ENCODE peak calls at places on chromosomes 5 and 9, in eight cellular contexts. H is hippocampal formation, Z is mesenteric fat pad, M is HT-29, J is LoVo, Q is fibroblast of gingiva, U is SJSA1, S is GM23338. R is an unnamed sample.

GRCh38 chr9:12838546-12838945 is 63.7 kb downstream of the LURAP1L start:
- DNase-seq in H (no peak), Z (no peak), M (no peak), J (no peak), Q (peak; percentile 14), U (no peak), S (no peak), R (no peak)

GRCh38 chr9:83572524-83572923 is 34.3 kb upstream of the FRMD3 start:
- DNase-seq in H (no peak), Z (no peak), M (no peak), J (no peak), Q (peak; percentile 76), U (no peak), S (no peak), R (peak; percentile 28)

GRCh38 chr9:72315089-72315509 is 49.9 kb downstream of the ZFAND5 start:
- DNase-seq in H (peak; percentile 14), Z (no peak), M (peak; percentile 84), J (peak; percentile 77), Q (peak; percentile 84), U (peak; percentile 57), S (no peak), R (peak; percentile 71)

GRCh38 chr9:125513634-125514413 is 193.2 kb downstream of the MAPKAP1 start:
- DNase-seq in H (no peak), Z (no peak), M (peak; percentile 62), J (peak; percentile 73), Q (peak; percentile 29), U (peak; percentile 63), S (no peak), R (peak; percentile 55)

GRCh38 chr9:33151007-33151557 is 16.1 kb downstream of the B4GALT1 start:
- DNase-seq in H (no peak), Z (peak; percentile 80), M (peak; percentile 55), J (no peak), Q (peak; percentile 94), U (peak; percentile 45), S (no peak), R (peak; percentile 80)

GRCh38 chr9:86099695-86100364 is 472 bp upstream of the GOLM1 start:
- DNase-seq in H (no peak), Z (no peak), M (peak; percentile 75), J (peak; percentile 58), Q (peak; percentile 68), U (peak; percentile 54), S (peak; percentile 71), R (peak; percentile 76)

GRCh38 chr9:137255448-137256114 is 454 bp downstream of the NELFB start:
- DNase-seq in H (no peak), Z (no peak), M (no peak), J (no peak), Q (no peak), U (no peak), S (peak; percentile 67), R (peak; percentile 77)

GRCh38 chr5:38469707-38470267 is 86.7 kb downstream of the LIFR start:
- DNase-seq in H (no peak), Z (no peak), M (no peak), J (no peak), Q (no peak), U (no peak), S (no peak), R (no peak)

GRCh38 chr5:132132138-132132537 is 58.5 kb downstream of the CSF2 start:
- DNase-seq in H (no peak), Z (no peak), M (no peak), J (no peak), Q (peak; percentile 15), U (no peak), S (no peak), R (no peak)

GRCh38 chr5:134423376-134423775 is 11.7 kb upstream of the CDKN2AIPNL start:
- DNase-seq in H (no peak), Z (no peak), M (no peak), J (no peak), Q (no peak), U (no peak), S (no peak), R (no peak)

GRCh38 chr5:17154211-17154996 is 63.0 kb upstream of the BASP1 start:
- DNase-seq in H (no peak), Z (no peak), M (no peak), J (peak; percentile 47), Q (no peak), U (no peak), S (no peak), R (no peak)

GRCh38 chr5:77972545-77973252 is 196.6 kb upstream of the TBCA start:
- DNase-seq in H (peak; percentile 37), Z (no peak), M (no peak), J (no peak), Q (no peak), U (no peak), S (peak; percentile 48), R (peak; percentile 21)

GRCh38 chr5:176735383-176736265 is 74.7 kb upstream of the UNC5A start:
- DNase-seq in H (no peak), Z (peak; percentile 80), M (no peak), J (no peak), Q (no peak), U (peak; percentile 43), S (no peak), R (no peak)

GRCh38 chr5:54873696-54874095 is 111.7 kb downstream of the ESM1 start:
- DNase-seq in H (no peak), Z (no peak), M (no peak), J (no peak), Q (no peak), U (no peak), S (no peak), R (no peak)

GRCh38 chr9:7121055-7121454 is 363.3 kb downstream of the KDM4C start:
- DNase-seq in H (no peak), Z (no peak), M (peak; percentile 3), J (no peak), Q (no peak), U (no peak), S (no peak), R (no peak)

GRCh38 chr9:91197232-91198181 is 164.2 kb downstream of the AUH start:
- DNase-seq in H (peak; percentile 45), Z (no peak), M (peak; percentile 88), J (peak; percentile 77), Q (peak; percentile 99), U (no peak), S (peak; percentile 19), R (peak; percentile 90)

GRCh38 chr5:127170918-127171600 is 97.8 kb upstream of the C5orf63 start:
- DNase-seq in H (no peak), Z (no peak), M (no peak), J (no peak), Q (no peak), U (no peak), S (no peak), R (no peak)

GRCh38 chr5:134345996-134346395 is 21.0 kb downstream of the CDKL3 start:
- DNase-seq in H (no peak), Z (no peak), M (peak; percentile 77), J (peak; percentile 20), Q (no peak), U (no peak), S (peak; percentile 38), R (peak; percentile 62)

GRCh38 chr5:132828846-132829494 is 1.5 kb downstream of the SHROOM1 start:
- DNase-seq in H (no peak), Z (no peak), M (no peak), J (no peak), Q (no peak), U (no peak), S (no peak), R (no peak)

GRCh38 chr5:100690036-100690560 is 154.9 kb downstream of the FAM174A start:
- DNase-seq in H (no peak), Z (no peak), M (no peak), J (no peak), Q (no peak), U (no peak), S (no peak), R (no peak)

GRCh38 chr9:124190761-124191160 is 67.0 kb upstream of the NEK6 start:
- DNase-seq in H (peak; percentile 79), Z (no peak), M (no peak), J (no peak), Q (no peak), U (no peak), S (no peak), R (no peak)

GRCh38 chr5:96478983-96479382 is 45.9 kb upstream of the PCSK1 start:
- DNase-seq in H (no peak), Z (no peak), M (no peak), J (no peak), Q (no peak), U (no peak), S (no peak), R (no peak)

GRCh38 chr9:78296208-78296892 is 575 bp upstream of the PSAT1 start:
- DNase-seq in H (peak; percentile 45), Z (no peak), M (peak; percentile 56), J (peak; percentile 47), Q (peak; percentile 44), U (no peak), S (peak; percentile 82), R (peak; percentile 65)

GRCh38 chr5:9361835-9362234 is 184.0 kb downstream of the SEMA5A start:
- DNase-seq in H (peak; percentile 39), Z (no peak), M (peak; percentile 89), J (peak; percentile 69), Q (peak; percentile 74), U (peak; percentile 60), S (peak; percentile 95), R (peak; percentile 65)

GRCh38 chr5:40568548-40568947 is 111.2 kb upstream of the PTGER4 start:
- DNase-seq in H (no peak), Z (no peak), M (no peak), J (no peak), Q (no peak), U (no peak), S (no peak), R (no peak)

GRCh38 chr5:129098488-129099183 is 4.1 kb downstream of the ISOC1 start:
- DNase-seq in H (no peak), Z (no peak), M (no peak), J (no peak), Q (no peak), U (no peak), S (no peak), R (no peak)

GRCh38 chr9:128271512-128271911 is 4.3 kb downstream of the GOLGA2 start:
- DNase-seq in H (no peak), Z (no peak), M (no peak), J (no peak), Q (no peak), U (no peak), S (no peak), R (no peak)

GRCh38 chr9:5421163-5421562 is 16.6 kb downstream of the PLGRKT start:
- DNase-seq in H (no peak), Z (no peak), M (no peak), J (no peak), Q (no peak), U (no peak), S (no peak), R (no peak)

GRCh38 chr9:114908796-114909448 is 21.5 kb downstream of the TNFSF8 start:
- DNase-seq in H (no peak), Z (no peak), M (no peak), J (no peak), Q (no peak), U (no peak), S (no peak), R (no peak)

GRCh38 chr9:86752727-86753126 is 194.6 kb downstream of the GAS1 start:
- DNase-seq in H (no peak), Z (no peak), M (no peak), J (no peak), Q (no peak), U (no peak), S (no peak), R (no peak)

R was measured in hepatocyte.